ENCODE peak calls at places on chromosomes 16 and 17, in seven cellular contexts. I, H, Q, F, C, J and O are unnamed samples. For H3K4me1, the result is how much of the 10 kb centered on the place peaks cover.

GRCh38 chr16:79613009-79613408 is 12.5 kb upstream of the MAF start:
- DNase-seq in I (no peak), H (no peak), Q (no peak), F (no peak), C (no peak), J (no peak), O (no peak)

GRCh38 chr17:50173335-50173941 is 7.6 kb downstream of the SGCA start:
- DNase-seq in I (peak), H (no peak), Q (no peak), F (peak), C (no peak), J (peak), O (peak)

GRCh38 chr16:88606146-88606757 is 32.1 kb upstream of the IL17C start:
- DNase-seq in I (no peak), H (no peak), Q (no peak), F (no peak), C (no peak), J (no peak), O (no peak)

GRCh38 chr17:47800686-47801085 is 20.9 kb downstream of the OSBPL7 start:
- DNase-seq in I (no peak), H (no peak), Q (no peak), F (no peak), C (no peak), J (no peak), O (no peak)

GRCh38 chr17:46193246-46193625 is at the start of gene KANSL1:
- DNase-seq in I (peak), H (peak), Q (peak), F (peak), C (peak), J (peak), O (peak)

GRCh38 chr17:50211249-50212120 is 10.1 kb upstream of the COL1A1 start:
- DNase-seq in I (no peak), H (no peak), Q (no peak), F (no peak), C (no peak), J (no peak), O (no peak)

GRCh38 chr17:82419471-82419995 is 1.1 kb upstream of the OGFOD3 start:
- DNase-seq in I (no peak), H (no peak), Q (no peak), F (no peak), C (no peak), J (no peak), O (no peak)

GRCh38 chr17:73476890-73477350 is 165.1 kb upstream of the CDC42EP4 start:
- DNase-seq in I (no peak), H (no peak), Q (no peak), F (peak), C (no peak), J (no peak), O (no peak)

GRCh38 chr16:11685844-11686618 is 17.8 kb downstream of the SNN start:
- DNase-seq in I (no peak), H (no peak), Q (no peak), F (no peak), C (no peak), J (no peak), O (no peak)

GRCh38 chr17:81926451-81927144 is 937 bp downstream of the MAFG start:
- DNase-seq in I (peak), H (peak), Q (peak), F (peak), C (no peak), J (peak), O (peak)

GRCh38 chr16:26186221-26186620 is 494.5 kb downstream of the HS3ST4 start:
- DNase-seq in I (no peak), H (no peak), Q (no peak), F (no peak), C (no peak), J (no peak), O (no peak)

GRCh38 chr17:74472890-74473289 is 6.5 kb downstream of the CD300A start:
- DNase-seq in I (no peak), H (no peak), Q (no peak), F (no peak), C (no peak), J (no peak), O (no peak)

GRCh38 chr16:73011926-73012325 is 36.0 kb downstream of the ZFHX3 start:
- DNase-seq in I (no peak), H (no peak), Q (peak), F (no peak), C (no peak), J (no peak), O (no peak)

GRCh38 chr17:64732336-64733006 is 70.4 kb upstream of the SMURF2 start:
- DNase-seq in I (peak), H (no peak), Q (no peak), F (peak), C (no peak), J (peak), O (no peak)

GRCh38 chr17:49993423-49994037 is 1.5 kb downstream of the DLX3 start:
- DNase-seq in I (no peak), H (peak), Q (no peak), F (no peak), C (no peak), J (peak), O (no peak)

GRCh38 chr17:4049546-4049945 is 85.3 kb upstream of the ATP2A3 start:
- DNase-seq in I (no peak), H (no peak), Q (no peak), F (no peak), C (no peak), J (no peak), O (no peak)

GRCh38 chr16:28120754-28121153 is 57.2 kb upstream of the GSG1L start:
- DNase-seq in I (no peak), H (no peak), Q (no peak), F (no peak), C (no peak), J (no peak), O (no peak)

GRCh38 chr16:70163596-70163995 is 10.0 kb upstream of the CLEC18C start:
- DNase-seq in I (no peak), H (no peak), Q (no peak), F (no peak), C (no peak), J (peak), O (no peak)

GRCh38 chr16:7200320-7200719 is 132.3 kb upstream of the RBFOX1 start:
- DNase-seq in I (no peak), H (no peak), Q (no peak), F (no peak), C (no peak), J (no peak), O (no peak)

GRCh38 chr17:9233761-9234160 is 212.5 kb downstream of the NTN1 start:
- DNase-seq in I (peak), H (no peak), Q (no peak), F (no peak), C (no peak), J (no peak), O (no peak)

GRCh38 chr17:37218849-37219248 is 156.9 kb upstream of the C17orf78 start:
- DNase-seq in I (no peak), H (no peak), Q (no peak), F (no peak), C (no peak), J (no peak), O (no peak)

GRCh38 chr17:2700031-2700490 is 11.5 kb downstream of the CLUH start:
- DNase-seq in I (no peak), H (no peak), Q (no peak), F (no peak), C (no peak), J (peak), O (no peak)

GRCh38 chr17:66589892-66590291 is 245.0 kb upstream of the CACNG5 start:
- DNase-seq in I (no peak), H (no peak), Q (no peak), F (no peak), C (no peak), J (no peak), O (no peak)

GRCh38 chr17:48374650-48375230 is 55.3 kb downstream of the SKAP1 start:
- DNase-seq in I (no peak), H (no peak), Q (no peak), F (no peak), C (no peak), J (no peak), O (no peak)

GRCh38 chr17:8212312-8213180 is 2.2 kb upstream of the AURKB start:
- DNase-seq in I (no peak), H (no peak), Q (no peak), F (no peak), C (no peak), J (no peak), O (no peak)

GRCh38 chr16:20729141-20729540 is 12.5 kb downstream of the THUMPD1 start:
- DNase-seq in I (no peak), H (no peak), Q (no peak), F (no peak), C (no peak), J (no peak), O (no peak)

GRCh38 chr17:50611639-50612038 is 23.0 kb upstream of the ABCC3 start:
- DNase-seq in I (no peak), H (no peak), Q (no peak), F (no peak), C (no peak), J (no peak), O (no peak)

GRCh38 chr17:17508641-17509591 is 12.7 kb upstream of the RASD1 start:
- DNase-seq in I (peak), H (no peak), Q (no peak), F (no peak), C (no peak), J (peak), O (no peak)

GRCh38 chr16:27917953-27918352 is 145.6 kb downstream of the GSG1L start:
- DNase-seq in I (no peak), H (no peak), Q (no peak), F (no peak), C (no peak), J (no peak), O (no peak)

GRCh38 chr16:2147981-2148671 is at the start of gene RAB26:
- DNase-seq in I (peak), H (peak), Q (peak), F (peak), C (peak), J (peak), O (peak)

GRCh38 chr17:67082110-67082509 is 37.8 kb downstream of the CACNG1 start:
- DNase-seq in I (no peak), H (no peak), Q (no peak), F (no peak), C (no peak), J (no peak), O (peak)

GRCh38 chr17:50946891-50947843 is 81.0 kb upstream of the TOB1 start:
- DNase-seq in I (no peak), H (no peak), Q (no peak), F (no peak), C (no peak), J (peak), O (no peak)

GRCh38 chr17:61809816-61810392 is 53.4 kb downstream of the BRIP1 start:
- DNase-seq in I (no peak), H (no peak), Q (no peak), F (no peak), C (no peak), J (no peak), O (no peak)

DNA sequence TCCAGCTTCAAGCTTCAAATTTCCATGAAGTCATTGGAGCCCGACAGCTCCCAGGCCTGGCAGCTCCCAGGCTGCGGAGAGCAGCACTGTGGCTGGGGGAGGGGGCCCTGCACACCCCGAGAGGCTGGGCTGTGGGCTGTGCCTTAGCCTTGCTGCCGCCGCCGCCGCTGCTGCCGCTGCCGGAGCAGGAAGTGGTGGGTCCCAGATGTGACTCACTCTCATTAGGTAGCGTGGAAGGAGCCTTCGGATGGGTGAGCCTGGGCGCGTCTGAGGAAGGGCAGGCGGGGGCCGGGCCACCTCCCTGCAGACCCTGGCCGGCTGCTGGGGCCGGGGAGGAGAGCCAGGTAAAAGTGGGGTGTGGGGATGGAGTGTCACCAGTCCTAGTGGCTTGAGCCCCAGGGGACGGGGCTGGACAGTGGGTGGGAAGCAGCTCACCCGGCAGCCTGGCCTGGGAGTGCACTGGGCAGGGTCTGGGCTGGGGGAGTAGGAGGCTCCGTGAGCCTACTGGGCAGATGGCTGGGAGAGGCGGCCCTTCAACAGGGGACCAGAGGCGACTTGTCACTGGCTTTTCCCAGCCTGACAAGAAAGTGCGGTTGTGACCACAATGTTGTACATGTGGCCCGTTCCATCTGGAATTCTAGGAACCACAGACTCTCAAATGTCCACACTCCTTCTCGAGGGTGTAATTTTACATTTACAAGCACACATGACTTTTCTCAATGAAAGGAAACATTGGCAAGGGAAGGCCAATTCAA is at the start of gene ADCY7:
- DNase-seq in I (peak), H (peak), Q (peak), F (peak), C (no peak), J (peak), O (peak)
- H3K4me3 ChIP-seq in I (peak), H (peak), Q (no peak), F (peak), C (no peak), J (no peak), O (peak)

GRCh38 chr17:43418441-43419374 is 19.9 kb downstream of the ARL4D start:
- DNase-seq in I (peak), H (no peak), Q (no peak), F (no peak), C (no peak), J (peak), O (no peak)
- H3K27ac ChIP-seq in I (no peak), H (peak), Q (no peak), F (no peak), C (peak), J (no peak), O (no peak)

GRCh38 chr16:53950677-53951076 is 246.7 kb downstream of the FTO start:
- DNase-seq in I (no peak), H (no peak), Q (no peak), F (no peak), C (no peak), J (no peak), O (no peak)

GRCh38 chr16:53960050-53960812 is 256.3 kb downstream of the FTO start:
- DNase-seq in I (no peak), H (no peak), Q (peak), F (no peak), C (no peak), J (no peak), O (no peak)

GRCh38 chr16:53952215-53953208 is 248.6 kb downstream of the FTO start:
- DNase-seq in I (no peak), H (no peak), Q (no peak), F (no peak), C (no peak), J (no peak), O (peak)

GRCh38 chr16:53958481-53958880 is 254.5 kb downstream of the FTO start:
- DNase-seq in I (no peak), H (no peak), Q (no peak), F (no peak), C (no peak), J (no peak), O (no peak)

GRCh38 chr16:53955221-53955875 is 251.4 kb downstream of the FTO start:
- DNase-seq in I (no peak), H (no peak), Q (no peak), F (no peak), C (no peak), J (no peak), O (no peak)
- H3K4me1 ChIP-seq in I (under half), H (under half), Q (under half), F (under half), C (under half), J (under half), O (under half)

DNA sequence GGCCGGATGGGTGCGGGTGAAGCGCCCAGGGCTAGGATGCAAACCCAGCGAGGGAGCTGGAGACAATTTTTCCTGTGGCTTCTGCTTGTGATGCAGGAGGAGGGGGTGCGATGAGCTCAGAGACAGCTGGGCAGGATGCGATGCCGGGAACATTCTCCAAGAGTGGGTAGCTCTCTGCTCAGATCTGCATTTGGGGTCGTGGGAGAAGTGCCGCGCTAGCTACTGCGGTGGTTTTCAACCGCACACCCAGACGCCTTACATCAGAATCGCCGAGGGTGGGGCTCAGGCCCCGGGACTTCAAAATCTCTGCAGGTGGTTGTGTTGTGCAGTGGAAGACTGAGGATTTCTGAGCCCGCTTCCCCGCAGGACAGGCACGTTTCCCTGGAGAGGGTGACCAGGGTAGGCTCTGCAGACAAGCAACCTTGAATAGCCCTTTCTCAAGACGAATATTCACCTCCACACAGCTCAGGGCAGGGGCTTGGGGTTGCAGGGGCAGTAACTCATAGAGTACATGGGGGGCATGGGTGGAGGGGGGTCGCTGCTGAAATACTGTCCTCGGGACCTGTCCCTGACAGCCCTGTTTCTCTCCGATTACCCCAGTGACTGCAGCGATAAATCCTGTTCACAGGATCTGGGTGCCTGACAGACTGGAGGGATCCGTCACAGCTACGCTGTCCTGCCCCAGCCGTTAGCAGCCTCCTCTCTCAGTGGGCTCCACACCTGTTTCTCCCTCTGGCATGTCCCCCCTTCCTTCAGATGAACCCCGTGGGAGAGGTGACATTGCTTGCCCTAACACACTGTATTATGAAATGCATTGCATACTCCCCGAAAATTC is 63.3 kb downstream of the HAPSTR1 start:
- DNase-seq in I (no peak), H (no peak), Q (no peak), F (no peak), C (no peak), J (no peak), O (no peak)
- H3K4me3 ChIP-seq in I (no peak), H (no peak), Q (no peak), F (no peak), C (no peak), J (no peak), O (no peak)

GRCh38 chr16:22693670-22694340 is 120.2 kb upstream of the HS3ST2 start:
- DNase-seq in I (no peak), H (no peak), Q (no peak), F (no peak), C (no peak), J (no peak), O (no peak)
- H3K27ac ChIP-seq in I (no peak), H (peak), Q (peak), F (peak), C (no peak), J (peak), O (no peak)

GRCh38 chr17:59424331-59424730 is 92.9 kb downstream of the YPEL2 start:
- DNase-seq in I (no peak), H (no peak), Q (no peak), F (no peak), C (no peak), J (no peak), O (no peak)
- H3K4me1 ChIP-seq in I (half or more), H (under half), Q (half or more), F (half or more), C (under half), J (under half), O (under half)